ENCODE peak calls at places on chromosomes 7 and 10, in four cellular contexts. One of them, this sample, is unnamed.
A peak's percentile ranks its signal among the peaks of the same experiment; 100 is the strongest.

GRCh38 chr7:14691597-14692203 is 210.9 kb downstream of the DGKB start:
- DNase-seq in left lung: no peak
- DNase-seq in GM23338: peak; percentile 77
- DNase-seq in upper lobe of left lung: peak; percentile 28
- DNase-seq in this sample: no peak

GRCh38 chr7:137539111-137539715 is 195.7 kb upstream of the PTN start:
- DNase-seq in left lung: no peak
- DNase-seq in GM23338: no peak
- DNase-seq in upper lobe of left lung: no peak
- DNase-seq in this sample: no peak

GRCh38 chr10:43141421-43141820 is 3.2 kb downstream of the CSGALNACT2 start:
- DNase-seq in left lung: no peak
- DNase-seq in GM23338: no peak
- DNase-seq in upper lobe of left lung: no peak
- DNase-seq in this sample: no peak

GRCh38 chr7:139828880-139829653 is at the start of gene TBXAS1:
- DNase-seq in left lung: peak; percentile 66
- DNase-seq in GM23338: no peak
- DNase-seq in upper lobe of left lung: peak; percentile 71
- DNase-seq in this sample: no peak

GRCh38 chr10:119688033-119688508 is 36.9 kb downstream of the BAG3 start:
- DNase-seq in upper lobe of left lung: no peak
- DNase-seq in GM23338: peak; percentile 63
- DNase-seq in left lung: no peak
- DNase-seq in this sample: no peak

GRCh38 chr10:77983384-77984341 is 45.7 kb downstream of the POLR3A start:
- DNase-seq in upper lobe of left lung: no peak
- DNase-seq in left lung: no peak
- DNase-seq in GM23338: no peak
- DNase-seq in this sample: no peak

GRCh38 chr7:55245271-55245723 is 119.8 kb upstream of the LANCL2 start:
- DNase-seq in upper lobe of left lung: no peak
- DNase-seq in GM23338: no peak
- DNase-seq in left lung: no peak
- DNase-seq in this sample: no peak

GRCh38 chr7:84100866-84101265 is 93.7 kb downstream of the SEMA3A start:
- DNase-seq in left lung: no peak
- DNase-seq in GM23338: peak; percentile 55
- DNase-seq in upper lobe of left lung: no peak
- DNase-seq in this sample: no peak

GRCh38 chr7:229184-229964 is 37.0 kb downstream of the FAM20C start:
- DNase-seq in left lung: peak; percentile 59
- DNase-seq in GM23338: no peak
- DNase-seq in upper lobe of left lung: peak; percentile 33
- DNase-seq in this sample: no peak

GRCh38 chr7:12653127-12653917 is 34.1 kb upstream of the ARL4A start:
- DNase-seq in upper lobe of left lung: no peak
- DNase-seq in left lung: no peak
- DNase-seq in GM23338: no peak
- DNase-seq in this sample: no peak

GRCh38 chr10:99711129-99711719 is 20.7 kb downstream of the COX15 start:
- DNase-seq in upper lobe of left lung: no peak
- DNase-seq in left lung: no peak
- DNase-seq in GM23338: peak; percentile 66
- DNase-seq in this sample: no peak

GRCh38 chr7:14759785-14760184 is 142.8 kb downstream of the DGKB start:
- DNase-seq in left lung: no peak
- DNase-seq in GM23338: no peak
- DNase-seq in upper lobe of left lung: no peak
- DNase-seq in this sample: no peak

GRCh38 chr7:158699341-158699740 is 5.3 kb downstream of the NCAPG2 start:
- DNase-seq in GM23338: no peak
- DNase-seq in left lung: no peak
- DNase-seq in upper lobe of left lung: no peak
- DNase-seq in this sample: no peak

GRCh38 chr7:155973451-155973997 is 161.3 kb upstream of the SHH start:
- DNase-seq in GM23338: no peak
- DNase-seq in left lung: no peak
- DNase-seq in upper lobe of left lung: no peak
- DNase-seq in this sample: no peak

GRCh38 chr10:44929356-44930113 is 18.4 kb downstream of the TMEM72 start:
- DNase-seq in left lung: peak; percentile 31
- DNase-seq in upper lobe of left lung: peak; percentile 15
- DNase-seq in GM23338: no peak
- DNase-seq in this sample: no peak

GRCh38 chr10:103605359-103606156 is 112.1 kb downstream of the NEURL1 start:
- DNase-seq in GM23338: peak; percentile 66
- DNase-seq in left lung: no peak
- DNase-seq in upper lobe of left lung: no peak
- DNase-seq in this sample: no peak

GRCh38 chr10:14153570-14154055 is 177.1 kb downstream of the FRMD4A start:
- DNase-seq in GM23338: peak; percentile 69
- DNase-seq in left lung: no peak
- DNase-seq in upper lobe of left lung: no peak
- DNase-seq in this sample: no peak

GRCh38 chr10:6525599-6526160 is 54.4 kb downstream of the PRKCQ start:
- DNase-seq in upper lobe of left lung: no peak
- DNase-seq in left lung: no peak
- DNase-seq in GM23338: no peak
- DNase-seq in this sample: no peak

GRCh38 chr10:65675236-65675635 is 1250.6 kb upstream of the LRRTM3 start:
- DNase-seq in left lung: no peak
- DNase-seq in upper lobe of left lung: no peak
- DNase-seq in GM23338: no peak
- DNase-seq in this sample: no peak

GRCh38 chr10:103111031-103111917 is 81.8 kb downstream of the NT5C2 start:
- DNase-seq in left lung: no peak
- DNase-seq in upper lobe of left lung: no peak
- DNase-seq in GM23338: peak; percentile 23
- DNase-seq in this sample: no peak

GRCh38 chr7:101664893-101665471 is 35.9 kb upstream of the MYL10 start:
- DNase-seq in left lung: no peak
- DNase-seq in GM23338: no peak
- DNase-seq in upper lobe of left lung: no peak
- DNase-seq in this sample: no peak

GRCh38 chr10:74824184-74825032 is 2.0 kb upstream of the KAT6B start:
- DNase-seq in upper lobe of left lung: no peak
- DNase-seq in left lung: no peak
- DNase-seq in GM23338: peak; percentile 47
- DNase-seq in this sample: no peak

GRCh38 chr10:86229811-86230409 is 136.7 kb downstream of the GRID1 start:
- DNase-seq in GM23338: no peak
- DNase-seq in upper lobe of left lung: no peak
- DNase-seq in left lung: no peak
- DNase-seq in this sample: no peak

DNA sequence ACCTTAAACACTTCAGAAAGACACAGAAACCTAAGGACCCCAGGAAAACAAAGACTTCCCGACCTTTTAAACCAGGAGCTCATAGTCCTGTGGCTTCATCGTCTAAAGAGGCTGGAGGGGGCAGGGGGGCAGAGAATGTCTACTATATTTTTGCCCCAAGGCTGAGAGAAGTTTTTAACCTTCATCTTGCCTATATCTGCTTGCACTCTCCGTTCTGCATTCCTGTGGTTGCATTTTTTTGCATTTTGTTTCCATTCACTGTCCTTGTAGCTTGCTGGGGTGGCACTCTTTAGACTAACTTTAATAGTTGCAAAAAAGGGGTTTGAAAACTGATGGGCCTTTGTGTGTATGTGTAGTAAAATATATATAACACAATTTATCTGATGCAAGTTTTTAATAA is 23.7 kb downstream of the PRKAR2B start:
- DNase-seq in left lung: no peak
- DNase-seq in GM23338: no peak
- DNase-seq in upper lobe of left lung: no peak
- DNase-seq in this sample: no peak
- H3K27ac ChIP-seq in left lung: no peak overlapping the region
- H3K27ac ChIP-seq in GM23338: no peak overlapping the region
- H3K27ac ChIP-seq in upper lobe of left lung: no peak overlapping the region
- H3K27ac ChIP-seq in this sample: no peak overlapping the region

GRCh38 chr7:26684447-26684846 is 179.9 kb downstream of the SKAP2 start:
- DNase-seq in upper lobe of left lung: no peak
- DNase-seq in left lung: no peak
- DNase-seq in GM23338: no peak
- DNase-seq in this sample: no peak

GRCh38 chr7:26680616-26681015 is 183.8 kb downstream of the SKAP2 start:
- DNase-seq in left lung: no peak
- DNase-seq in upper lobe of left lung: no peak
- DNase-seq in GM23338: no peak
- DNase-seq in this sample: no peak

GRCh38 chr7:26685636-26686035 is 178.8 kb downstream of the SKAP2 start:
- DNase-seq in left lung: no peak
- DNase-seq in upper lobe of left lung: no peak
- DNase-seq in GM23338: no peak
- DNase-seq in this sample: no peak

GRCh38 chr7:26683277-26683676 is 181.1 kb downstream of the SKAP2 start:
- DNase-seq in upper lobe of left lung: no peak
- DNase-seq in GM23338: no peak
- DNase-seq in left lung: no peak
- DNase-seq in this sample: no peak

GRCh38 chr7:26681819-26682418 is 182.5 kb downstream of the SKAP2 start:
- DNase-seq in GM23338: peak; percentile 43
- DNase-seq in upper lobe of left lung: no peak
- DNase-seq in left lung: no peak
- DNase-seq in this sample: no peak
- H3K4me1 ChIP-seq in GM23338: peaks cover 5% of the 10 kb centered on the region
- H3K4me1 ChIP-seq in upper lobe of left lung: peaks cover 19% of the 10 kb centered on the region
- H3K4me1 ChIP-seq in left lung: peaks cover 6% of the 10 kb centered on the region
- H3K4me1 ChIP-seq in this sample: no peaks in the 10 kb centered on the region

DNA sequence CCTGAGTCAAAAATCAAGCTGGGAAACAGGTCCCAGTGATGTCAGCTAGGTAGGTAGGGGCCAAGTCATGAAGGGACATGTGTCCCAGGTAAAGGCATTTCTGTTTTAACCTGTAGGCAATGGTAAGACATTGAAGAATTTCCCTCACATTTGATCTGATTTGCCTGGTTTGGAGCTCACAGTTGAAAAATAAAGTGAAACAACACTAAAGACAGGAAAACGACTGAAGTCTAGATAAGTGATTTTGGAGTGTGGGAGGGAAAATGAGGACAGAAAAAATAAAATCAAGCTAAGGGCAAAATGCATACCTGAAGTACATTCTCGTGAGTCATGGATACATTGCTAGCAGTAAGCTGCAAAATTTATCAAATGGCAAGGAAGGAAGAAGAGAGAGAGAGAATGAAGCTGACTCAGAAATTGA is 169.9 kb downstream of the SKIDA1 start:
- DNase-seq in left lung: no peak
- DNase-seq in GM23338: no peak
- DNase-seq in upper lobe of left lung: no peak
- DNase-seq in this sample: no peak
- H3K27ac ChIP-seq in left lung: no peak overlapping the region
- H3K27ac ChIP-seq in GM23338: no peak overlapping the region
- H3K27ac ChIP-seq in upper lobe of left lung: no peak overlapping the region
- H3K27ac ChIP-seq in this sample: peak overlapping the region; percentile 30

GRCh38 chr10:110490640-110491039 is 7.1 kb upstream of the DUSP5 start:
- DNase-seq in upper lobe of left lung: no peak
- DNase-seq in GM23338: peak; percentile 20
- DNase-seq in left lung: no peak
- DNase-seq in this sample: no peak
- H3K4me1 ChIP-seq in upper lobe of left lung: no peaks in the 10 kb centered on the region
- H3K4me1 ChIP-seq in GM23338: peaks cover 50% of the 10 kb centered on the region
- H3K4me1 ChIP-seq in left lung: no peaks in the 10 kb centered on the region
- H3K4me1 ChIP-seq in this sample: no peaks in the 10 kb centered on the region

GRCh38 chr10:62433901-62434300 is 59.7 kb downstream of the ZNF365 start:
- DNase-seq in GM23338: no peak
- DNase-seq in upper lobe of left lung: no peak
- DNase-seq in left lung: no peak
- DNase-seq in this sample: no peak
- H3K27ac ChIP-seq in GM23338: no peak overlapping the region
- H3K27ac ChIP-seq in upper lobe of left lung: no peak overlapping the region
- H3K27ac ChIP-seq in left lung: no peak overlapping the region
- H3K27ac ChIP-seq in this sample: peak overlapping the region; percentile 20

This sample was measured in esophagus squamous epithelium.